ENCODE peak calls at places on chromosomes 12 and 14, in ten cellular contexts. One of them, this sample, is unnamed.

GRCh38 chr12:76670776-76671175 is 93.1 kb upstream of the ZDHHC17 start:
- DNase-seq in DND-41: no peak
- DNase-seq in fibroblast of lung: peak
- DNase-seq in mammary epithelial cell: peak
- DNase-seq in left ventricle myocardium inferior: no peak
- DNase-seq in SK-N-SH: no peak
- DNase-seq in ascending aorta: no peak
- DNase-seq in GM12865: no peak
- DNase-seq in A549: no peak
- DNase-seq in AG09309: no peak
- DNase-seq in this sample: no peak

GRCh38 chr14:51369814-51370213 is 129.8 kb downstream of the TMX1 start:
- DNase-seq in DND-41: peak
- DNase-seq in fibroblast of lung: no peak
- DNase-seq in mammary epithelial cell: no peak
- DNase-seq in left ventricle myocardium inferior: no peak
- DNase-seq in SK-N-SH: no peak
- DNase-seq in ascending aorta: no peak
- DNase-seq in GM12865: peak
- DNase-seq in A549: no peak
- DNase-seq in AG09309: no peak
- DNase-seq in this sample: no peak

GRCh38 chr12:94873368-94874085 is 130.0 kb downstream of the NDUFA12 start:
- DNase-seq in DND-41: no peak
- DNase-seq in fibroblast of lung: no peak
- DNase-seq in mammary epithelial cell: no peak
- DNase-seq in left ventricle myocardium inferior: peak
- DNase-seq in SK-N-SH: peak
- DNase-seq in ascending aorta: no peak
- DNase-seq in GM12865: peak
- DNase-seq in A549: peak
- DNase-seq in AG09309: no peak
- DNase-seq in this sample: peak

GRCh38 chr12:105670664-105671063 is 340.2 kb downstream of the C12orf75 start:
- DNase-seq in DND-41: no peak
- DNase-seq in fibroblast of lung: no peak
- DNase-seq in mammary epithelial cell: no peak
- DNase-seq in left ventricle myocardium inferior: no peak
- DNase-seq in SK-N-SH: no peak
- DNase-seq in ascending aorta: no peak
- DNase-seq in GM12865: no peak
- DNase-seq in A549: no peak
- DNase-seq in AG09309: peak
- DNase-seq in this sample: no peak

GRCh38 chr12:127781336-127781735 is 485.6 kb upstream of the TMEM132C start:
- DNase-seq in DND-41: no peak
- DNase-seq in fibroblast of lung: no peak
- DNase-seq in mammary epithelial cell: no peak
- DNase-seq in left ventricle myocardium inferior: no peak
- DNase-seq in SK-N-SH: no peak
- DNase-seq in ascending aorta: no peak
- DNase-seq in GM12865: no peak
- DNase-seq in A549: no peak
- DNase-seq in AG09309: no peak
- DNase-seq in this sample: no peak

GRCh38 chr12:1800646-1801284 is 19.6 kb upstream of the LRTM2 start:
- DNase-seq in DND-41: no peak
- DNase-seq in fibroblast of lung: peak
- DNase-seq in mammary epithelial cell: no peak
- DNase-seq in left ventricle myocardium inferior: no peak
- DNase-seq in SK-N-SH: peak
- DNase-seq in ascending aorta: peak
- DNase-seq in GM12865: peak
- DNase-seq in A549: peak
- DNase-seq in AG09309: no peak
- DNase-seq in this sample: peak

GRCh38 chr12:28963554-28963953 is 185.5 kb upstream of the FAR2 start:
- DNase-seq in DND-41: no peak
- DNase-seq in fibroblast of lung: peak
- DNase-seq in mammary epithelial cell: peak
- DNase-seq in left ventricle myocardium inferior: no peak
- DNase-seq in SK-N-SH: no peak
- DNase-seq in ascending aorta: no peak
- DNase-seq in GM12865: peak
- DNase-seq in A549: no peak
- DNase-seq in AG09309: no peak
- DNase-seq in this sample: no peak

GRCh38 chr12:107679346-107679745 is 6.3 kb upstream of the PWP1 start:
- DNase-seq in DND-41: no peak
- DNase-seq in fibroblast of lung: no peak
- DNase-seq in mammary epithelial cell: no peak
- DNase-seq in left ventricle myocardium inferior: no peak
- DNase-seq in SK-N-SH: no peak
- DNase-seq in ascending aorta: no peak
- DNase-seq in GM12865: no peak
- DNase-seq in A549: no peak
- DNase-seq in AG09309: no peak
- DNase-seq in this sample: no peak

GRCh38 chr14:31842905-31843304 is 234.2 kb upstream of the ARHGAP5 start:
- DNase-seq in DND-41: no peak
- DNase-seq in fibroblast of lung: no peak
- DNase-seq in mammary epithelial cell: no peak
- DNase-seq in left ventricle myocardium inferior: no peak
- DNase-seq in SK-N-SH: no peak
- DNase-seq in ascending aorta: no peak
- DNase-seq in GM12865: no peak
- DNase-seq in A549: no peak
- DNase-seq in AG09309: no peak
- DNase-seq in this sample: no peak

GRCh38 chr12:100127766-100128508 is 14.7 kb downstream of the BLTP3B start:
- DNase-seq in DND-41: no peak
- DNase-seq in fibroblast of lung: peak
- DNase-seq in mammary epithelial cell: peak
- DNase-seq in left ventricle myocardium inferior: no peak
- DNase-seq in SK-N-SH: no peak
- DNase-seq in ascending aorta: no peak
- DNase-seq in GM12865: no peak
- DNase-seq in A549: no peak
- DNase-seq in AG09309: peak
- DNase-seq in this sample: no peak

GRCh38 chr14:65937804-65938316 is 525.3 kb downstream of the FUT8 start:
- DNase-seq in DND-41: no peak
- DNase-seq in fibroblast of lung: no peak
- DNase-seq in mammary epithelial cell: no peak
- DNase-seq in left ventricle myocardium inferior: no peak
- DNase-seq in SK-N-SH: no peak
- DNase-seq in ascending aorta: no peak
- DNase-seq in GM12865: no peak
- DNase-seq in A549: no peak
- DNase-seq in AG09309: no peak
- DNase-seq in this sample: no peak

DNA sequence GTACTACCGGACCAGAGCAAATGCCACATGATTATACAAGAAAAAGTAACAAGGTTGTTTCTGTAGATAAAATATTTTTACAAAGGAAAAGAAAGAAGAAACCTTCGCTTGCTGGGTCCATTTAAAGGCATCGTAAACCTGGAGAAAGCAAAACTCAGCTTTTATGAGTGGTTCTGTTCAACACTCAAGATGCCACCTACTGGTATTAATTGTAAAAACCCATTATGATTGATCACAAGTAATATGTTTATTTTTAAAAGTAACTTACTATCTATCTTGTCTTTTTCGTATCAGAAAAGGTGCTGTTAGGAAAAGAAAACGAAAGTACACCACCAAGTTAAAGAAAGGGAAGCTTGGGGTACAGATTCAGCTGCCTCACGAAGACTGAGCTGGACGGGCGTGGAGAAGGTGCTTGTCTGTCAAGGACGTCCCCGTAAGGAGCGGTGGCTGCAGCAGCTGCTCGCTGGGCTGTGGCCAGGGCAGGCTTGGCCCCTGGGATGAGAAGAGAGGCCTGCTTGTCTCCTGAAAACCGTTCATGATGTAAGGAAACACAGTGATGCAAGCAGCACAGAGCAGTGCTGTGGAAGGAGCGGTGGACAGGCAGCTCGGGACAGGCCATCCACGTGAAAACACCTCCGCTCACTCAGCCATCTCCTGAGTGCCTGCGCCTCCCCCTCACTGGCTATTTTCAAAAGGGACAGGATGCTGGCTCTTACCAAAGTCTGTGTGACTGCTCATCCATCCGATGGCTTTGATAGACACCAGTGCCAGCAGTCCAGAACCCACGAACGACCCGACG is 25.0 kb downstream of the SLC15A4 start:
- DNase-seq in DND-41: no peak
- DNase-seq in fibroblast of lung: no peak
- DNase-seq in mammary epithelial cell: no peak
- DNase-seq in left ventricle myocardium inferior: no peak
- DNase-seq in SK-N-SH: no peak
- DNase-seq in ascending aorta: no peak
- DNase-seq in GM12865: peak
- DNase-seq in A549: no peak
- DNase-seq in AG09309: no peak
- DNase-seq in this sample: no peak
- TF ChIP-seq CTCF in DND-41: peak
- TF ChIP-seq CTCF in fibroblast of lung: no peak
- TF ChIP-seq CTCF in mammary epithelial cell: no peak
- TF ChIP-seq CTCF in left ventricle myocardium inferior: peak
- TF ChIP-seq CTCF in SK-N-SH: peak
- TF ChIP-seq CTCF in ascending aorta: no peak
- TF ChIP-seq CTCF in GM12865: peak
- TF ChIP-seq CTCF in A549: peak
- TF ChIP-seq CTCF in AG09309: no peak
- TF ChIP-seq CTCF in this sample: no peak

GRCh38 chr14:103879570-103880333 is 32.4 kb upstream of the PPP1R13B start:
- DNase-seq in DND-41: no peak
- DNase-seq in fibroblast of lung: no peak
- DNase-seq in mammary epithelial cell: peak
- DNase-seq in left ventricle myocardium inferior: peak
- DNase-seq in SK-N-SH: peak
- DNase-seq in ascending aorta: no peak
- DNase-seq in GM12865: no peak
- DNase-seq in A549: peak
- DNase-seq in AG09309: no peak
- DNase-seq in this sample: no peak
- TF ChIP-seq CTCF in DND-41: no peak
- TF ChIP-seq CTCF in fibroblast of lung: no peak
- TF ChIP-seq CTCF in mammary epithelial cell: no peak
- TF ChIP-seq CTCF in left ventricle myocardium inferior: no peak
- TF ChIP-seq CTCF in SK-N-SH: no peak
- TF ChIP-seq CTCF in ascending aorta: no peak
- TF ChIP-seq CTCF in GM12865: no peak
- TF ChIP-seq CTCF in A549: no peak
- TF ChIP-seq CTCF in AG09309: no peak
- TF ChIP-seq CTCF in this sample: no peak

GRCh38 chr12:114164354-114164753 is 198.2 kb upstream of the RBM19 start:
- DNase-seq in DND-41: no peak
- DNase-seq in fibroblast of lung: no peak
- DNase-seq in mammary epithelial cell: no peak
- DNase-seq in left ventricle myocardium inferior: no peak
- DNase-seq in SK-N-SH: no peak
- DNase-seq in ascending aorta: no peak
- DNase-seq in GM12865: no peak
- DNase-seq in A549: no peak
- DNase-seq in AG09309: no peak
- DNase-seq in this sample: no peak

GRCh38 chr12:114167431-114167830 is 201.3 kb upstream of the RBM19 start:
- DNase-seq in DND-41: no peak
- DNase-seq in fibroblast of lung: peak
- DNase-seq in mammary epithelial cell: no peak
- DNase-seq in left ventricle myocardium inferior: no peak
- DNase-seq in SK-N-SH: no peak
- DNase-seq in ascending aorta: no peak
- DNase-seq in GM12865: no peak
- DNase-seq in A549: no peak
- DNase-seq in AG09309: peak
- DNase-seq in this sample: no peak

GRCh38 chr12:114166360-114166759 is 200.2 kb upstream of the RBM19 start:
- DNase-seq in DND-41: peak
- DNase-seq in fibroblast of lung: peak
- DNase-seq in mammary epithelial cell: no peak
- DNase-seq in left ventricle myocardium inferior: no peak
- DNase-seq in SK-N-SH: peak
- DNase-seq in ascending aorta: no peak
- DNase-seq in GM12865: peak
- DNase-seq in A549: peak
- DNase-seq in AG09309: peak
- DNase-seq in this sample: no peak

GRCh38 chr12:114168061-114168460 is 201.9 kb upstream of the RBM19 start:
- DNase-seq in DND-41: no peak
- DNase-seq in fibroblast of lung: peak
- DNase-seq in mammary epithelial cell: no peak
- DNase-seq in left ventricle myocardium inferior: no peak
- DNase-seq in SK-N-SH: no peak
- DNase-seq in ascending aorta: no peak
- DNase-seq in GM12865: no peak
- DNase-seq in A549: no peak
- DNase-seq in AG09309: peak
- DNase-seq in this sample: no peak

DNA sequence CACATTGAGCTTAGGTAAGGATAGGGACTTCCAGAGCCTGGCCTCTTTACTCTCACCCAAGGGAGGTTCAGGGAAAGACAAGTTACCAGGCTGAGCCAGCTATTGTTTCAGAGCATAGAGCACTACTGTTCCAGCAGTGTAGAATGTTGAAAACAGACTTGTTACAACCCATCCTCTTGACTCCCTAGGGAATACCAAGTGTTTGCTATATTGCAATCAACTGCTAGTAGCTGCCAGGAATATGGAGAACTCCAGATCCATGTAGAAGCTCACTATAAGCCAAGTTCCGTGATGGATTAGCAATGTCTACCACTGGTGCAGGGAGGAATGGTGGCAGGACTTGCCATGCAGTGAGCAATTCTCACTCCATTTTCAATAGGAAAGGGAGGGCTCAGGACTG is 199.8 kb upstream of the RBM19 start:
- DNase-seq in DND-41: no peak
- DNase-seq in fibroblast of lung: peak
- DNase-seq in mammary epithelial cell: no peak
- DNase-seq in left ventricle myocardium inferior: no peak
- DNase-seq in SK-N-SH: no peak
- DNase-seq in ascending aorta: no peak
- DNase-seq in GM12865: no peak
- DNase-seq in A549: no peak
- DNase-seq in AG09309: no peak
- DNase-seq in this sample: no peak
- TF ChIP-seq CTCF in DND-41: no peak
- TF ChIP-seq CTCF in fibroblast of lung: no peak
- TF ChIP-seq CTCF in mammary epithelial cell: no peak
- TF ChIP-seq CTCF in left ventricle myocardium inferior: no peak
- TF ChIP-seq CTCF in SK-N-SH: no peak
- TF ChIP-seq CTCF in ascending aorta: no peak
- TF ChIP-seq CTCF in GM12865: no peak
- TF ChIP-seq CTCF in A549: no peak
- TF ChIP-seq CTCF in AG09309: no peak
- TF ChIP-seq CTCF in this sample: no peak

DNA sequence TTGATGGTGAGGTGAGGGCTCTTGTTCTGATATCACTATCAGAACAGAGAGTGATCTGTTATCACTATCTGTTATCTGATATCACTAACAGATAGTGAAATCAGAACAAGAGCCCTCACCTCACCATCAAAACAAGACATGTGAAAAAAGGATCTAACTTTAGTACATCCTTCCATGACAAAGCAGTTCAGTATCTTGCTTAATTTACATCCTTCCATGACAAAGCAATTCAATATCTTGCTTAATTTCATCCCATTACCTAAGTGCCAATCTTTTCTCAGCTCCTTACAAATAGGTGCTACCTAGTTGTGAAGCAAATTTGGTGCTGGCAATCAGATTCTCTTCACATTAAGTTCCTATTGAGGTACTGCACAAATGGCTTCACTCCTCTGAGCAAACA is 1865.6 kb upstream of the FLRT2 start:
- DNase-seq in DND-41: no peak
- DNase-seq in fibroblast of lung: no peak
- DNase-seq in mammary epithelial cell: no peak
- DNase-seq in left ventricle myocardium inferior: no peak
- DNase-seq in SK-N-SH: no peak
- DNase-seq in ascending aorta: no peak
- DNase-seq in GM12865: no peak
- DNase-seq in A549: no peak
- DNase-seq in AG09309: no peak
- DNase-seq in this sample: no peak
- TF ChIP-seq CTCF in DND-41: no peak
- TF ChIP-seq CTCF in fibroblast of lung: no peak
- TF ChIP-seq CTCF in mammary epithelial cell: no peak
- TF ChIP-seq CTCF in left ventricle myocardium inferior: no peak
- TF ChIP-seq CTCF in SK-N-SH: no peak
- TF ChIP-seq CTCF in ascending aorta: no peak
- TF ChIP-seq CTCF in GM12865: no peak
- TF ChIP-seq CTCF in A549: no peak
- TF ChIP-seq CTCF in AG09309: no peak
- TF ChIP-seq CTCF in this sample: no peak

This sample was measured in activated B cell treated with CpG ODN at 0.5 μM for 24 hours.